ENCODE peak calls at places on chromosomes 1 and 21, in six cellular contexts. A is cardiac muscle cell, N is upper lobe of right lung, G is Right ventricle myocardium superior, Z is kidney glomerular epithelial cell, W is occipital lobe. F is an unnamed sample.

GRCh38 chr1:111886741-111887140 is 102.7 kb downstream of the KCND3 start:
- DNase-seq in A (no peak), N (no peak), G (no peak), Z (no peak), W (no peak), F (no peak)

GRCh38 chr1:226825037-226825745 is 45.2 kb upstream of the PSEN2 start:
- DNase-seq in A (no peak), N (no peak), G (no peak), Z (no peak), W (peak), F (no peak)

GRCh38 chr1:227951624-227952373 is 4.1 kb upstream of the WNT9A start:
- DNase-seq in A (no peak), N (peak), G (no peak), Z (no peak), W (no peak), F (no peak)

GRCh38 chr21:33428669-33429068 is 25.5 kb downstream of the IFNGR2 start:
- DNase-seq in A (no peak), N (peak), G (peak), Z (no peak), W (no peak), F (no peak)

GRCh38 chr1:115978292-115978941 is 2.1 kb downstream of the SLC22A15 start:
- DNase-seq in A (no peak), N (no peak), G (no peak), Z (no peak), W (no peak), F (no peak)

GRCh38 chr1:243550276-243550675 is 294.4 kb downstream of the SDCCAG8 start:
- DNase-seq in A (no peak), N (no peak), G (no peak), Z (no peak), W (no peak), F (no peak)

GRCh38 chr1:68140536-68140935 is 90.1 kb upstream of the DIRAS3 start:
- DNase-seq in A (no peak), N (no peak), G (no peak), Z (no peak), W (no peak), F (no peak)

GRCh38 chr21:29208666-29209059 is 78.2 kb downstream of the MAP3K7CL start:
- DNase-seq in A (no peak), N (no peak), G (no peak), Z (no peak), W (no peak), F (no peak)

GRCh38 chr1:161044535-161044907 is 1.3 kb downstream of the USF1 start:
- DNase-seq in A (no peak), N (no peak), G (no peak), Z (peak), W (no peak), F (no peak)

GRCh38 chr1:46166521-46167462 is 8.1 kb upstream of the TSPAN1 start:
- DNase-seq in A (no peak), N (peak), G (peak), Z (no peak), W (peak), F (peak)

GRCh38 chr1:66262233-66262632 is 271.7 kb upstream of the SGIP1 start:
- DNase-seq in A (no peak), N (no peak), G (no peak), Z (no peak), W (no peak), F (no peak)

GRCh38 chr21:16279658-16280581 is 550.1 kb downstream of the USP25 start:
- DNase-seq in A (peak), N (no peak), G (peak), Z (peak), W (peak), F (peak)

GRCh38 chr1:94708299-94708685 is 111.9 kb upstream of the SLC44A3 start:
- DNase-seq in A (no peak), N (no peak), G (no peak), Z (peak), W (no peak), F (no peak)

GRCh38 chr1:184624626-184625025 is 130.0 kb downstream of the EDEM3 start:
- DNase-seq in A (no peak), N (no peak), G (no peak), Z (no peak), W (no peak), F (no peak)

GRCh38 chr1:183956559-183957188 is 80.9 kb downstream of the COLGALT2 start:
- DNase-seq in A (no peak), N (no peak), G (no peak), Z (peak), W (no peak), F (no peak)

GRCh38 chr21:37294674-37295073 is 27.5 kb upstream of the VPS26C start:
- DNase-seq in A (peak), N (no peak), G (no peak), Z (no peak), W (no peak), F (no peak)

GRCh38 chr1:4801192-4801924 is 146.9 kb downstream of the AJAP1 start:
- DNase-seq in A (no peak), N (peak), G (peak), Z (no peak), W (peak), F (no peak)

GRCh38 chr1:9730096-9730901 is 78.8 kb downstream of the PIK3CD start:
- DNase-seq in A (no peak), N (peak), G (peak), Z (no peak), W (peak), F (no peak)

GRCh38 chr1:246782120-246782900 is 58.1 kb downstream of the SCCPDH start:
- DNase-seq in A (no peak), N (no peak), G (peak), Z (peak), W (no peak), F (no peak)

GRCh38 chr1:159686599-159687299 is 27.6 kb downstream of the CRP start:
- DNase-seq in A (no peak), N (no peak), G (no peak), Z (no peak), W (no peak), F (no peak)

GRCh38 chr21:16046625-16047340 is 317.0 kb downstream of the USP25 start:
- DNase-seq in A (no peak), N (no peak), G (no peak), Z (no peak), W (no peak), F (no peak)

GRCh38 chr1:63064135-63064534 is 258.2 kb upstream of the FOXD3 start:
- DNase-seq in A (no peak), N (no peak), G (no peak), Z (no peak), W (no peak), F (no peak)

GRCh38 chr1:171984850-171985485 is 143.7 kb downstream of the DNM3 start:
- DNase-seq in A (peak), N (no peak), G (no peak), Z (peak), W (no peak), F (peak)

GRCh38 chr1:51535006-51535592 is 16.0 kb upstream of the EPS15 start:
- DNase-seq in A (peak), N (no peak), G (no peak), Z (peak), W (peak), F (peak)

GRCh38 chr1:110643886-110644285 is 30.9 kb downstream of the KCNA3 start:
- DNase-seq in A (no peak), N (no peak), G (no peak), Z (no peak), W (no peak), F (no peak)

GRCh38 chr1:59926381-59927243 is at the start of gene CYP2J2:
- DNase-seq in A (peak), N (peak), G (peak), Z (peak), W (peak), F (peak)

GRCh38 chr1:5099558-5099957 is 445.1 kb downstream of the AJAP1 start:
- DNase-seq in A (no peak), N (no peak), G (no peak), Z (no peak), W (no peak), F (peak)

GRCh38 chr1:37372740-37373139 is 101.6 kb upstream of the ZC3H12A start:
- DNase-seq in A (no peak), N (no peak), G (no peak), Z (no peak), W (no peak), F (no peak)